ENCODE peak calls at places on chromosomes 7 and 10, in five cellular contexts. O is neural progenitor cell, S is GM23248, X is MM.1S, L is astrocyte. V is an unnamed sample.

GRCh38 chr7:150515752-150516151 is 1.1 kb downstream of the GIMAP7 start:
- DNase-seq in O (no peak), S (no peak), X (no peak), L (no peak), V (peak; percentile 42)

GRCh38 chr7:44065431-44066110 is at the start of gene PGAM2:
- DNase-seq in O (peak; percentile 82), S (peak; percentile 30), X (no peak), L (no peak), V (no peak)

GRCh38 chr10:33238643-33239042 is 95.8 kb downstream of the NRP1 start:
- DNase-seq in O (no peak), S (peak; percentile 91), X (no peak), L (peak; percentile 96), V (no peak)

GRCh38 chr7:36982749-36983148 is 258.5 kb upstream of the AOAH start:
- DNase-seq in O (no peak), S (no peak), X (no peak), L (no peak), V (no peak)

GRCh38 chr7:26583094-26583493 is 281.3 kb downstream of the SKAP2 start:
- DNase-seq in O (no peak), S (no peak), X (no peak), L (no peak), V (no peak)

GRCh38 chr7:44953156-44953555 is 25.7 kb downstream of the MYO1G start:
- DNase-seq in O (no peak), S (no peak), X (no peak), L (no peak), V (no peak)

GRCh38 chr7:2912684-2913439 is 68.8 kb upstream of the GNA12 start:
- DNase-seq in O (no peak), S (no peak), X (no peak), L (no peak), V (no peak)

GRCh38 chr7:953547-954327 is 743 bp downstream of the ADAP1 start:
- DNase-seq in O (peak; percentile 63), S (peak; percentile 57), X (no peak), L (peak; percentile 29), V (no peak)

GRCh38 chr7:47475880-47476227 is 106.1 kb downstream of the TNS3 start:
- DNase-seq in O (no peak), S (no peak), X (peak; percentile 71), L (no peak), V (no peak)

GRCh38 chr7:43915907-43916306 is 9.5 kb upstream of the URGCP start:
- DNase-seq in O (peak; percentile 11), S (no peak), X (no peak), L (no peak), V (no peak)

DNA sequence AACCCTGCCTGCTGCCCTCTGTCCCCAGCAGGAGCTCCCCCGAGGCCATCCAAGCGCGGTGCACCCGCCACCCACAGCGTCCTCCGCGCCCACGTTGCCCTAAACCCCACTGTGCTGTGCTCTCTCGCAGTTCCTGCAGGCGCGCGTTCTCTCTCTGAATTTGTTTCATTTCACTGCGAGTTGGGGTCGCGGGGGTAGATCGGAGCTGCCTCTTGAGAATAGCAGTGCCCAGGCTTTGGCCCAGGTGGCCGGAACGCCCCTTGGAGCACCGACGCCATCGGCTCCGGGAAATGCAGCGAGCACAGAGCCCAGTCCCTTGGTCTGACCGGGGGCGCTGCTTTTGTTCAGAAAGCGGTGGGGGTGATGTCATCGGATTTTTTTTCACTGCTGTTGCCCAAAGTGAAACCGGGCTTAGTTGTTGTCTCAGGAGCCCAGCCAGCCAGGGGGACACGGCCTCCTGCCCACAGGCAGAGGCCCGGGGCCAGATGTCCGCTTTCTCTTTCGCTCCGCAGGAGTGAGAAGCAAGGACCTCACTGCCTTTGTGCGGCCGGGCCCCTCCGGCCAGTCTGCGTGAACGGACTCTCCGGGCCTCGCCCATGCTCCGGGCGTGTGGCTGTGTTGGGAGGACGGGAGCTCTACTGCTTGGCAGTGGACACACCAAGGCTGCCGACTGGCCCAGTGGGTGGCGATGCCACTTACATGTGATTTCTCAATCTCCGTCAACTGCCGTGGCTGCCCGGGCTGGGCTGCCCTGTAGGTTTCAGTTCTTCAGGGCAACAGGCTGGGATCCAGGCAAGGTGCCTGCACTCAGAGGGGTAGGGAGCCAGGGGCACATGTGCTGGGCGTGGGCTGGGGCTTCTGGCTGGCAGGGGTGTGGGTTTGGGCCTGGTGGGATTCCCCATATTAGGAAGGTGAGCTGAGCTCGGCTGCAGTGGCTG is 43.2 kb downstream of the FOXK1 start:
- DNase-seq in O (peak; percentile 73), S (peak; percentile 96), X (peak; percentile 79), L (peak; percentile 92), V (no peak)
- H3K9ac ChIP-seq in O (no peak overlapping the region), S (peak overlapping the region; percentile 93), X (peak overlapping the region; percentile 70), L (peak overlapping the region; percentile 93), V (no peak overlapping the region)

GRCh38 chr7:29806131-29806792 is at the start of gene WIPF3:
- DNase-seq in O (peak; percentile 88), S (peak; percentile 44), X (peak; percentile 33), L (no peak), V (no peak)
- H3K4me3 ChIP-seq in O (peak within 1 kb of the TSS; percentile 86), S (peak within 1 kb of the TSS; percentile 62), X (peak within 1 kb of the TSS; percentile 50), L (peak within 1 kb of the TSS; percentile 28), V (no peak within 1 kb of the TSS)

GRCh38 chr10:63515002-63515763 is 6.0 kb upstream of the REEP3 start:
- DNase-seq in O (peak; percentile 37), S (peak; percentile 50), X (no peak), L (peak; percentile 75), V (peak; percentile 72)
- H3K9ac ChIP-seq in O (no peak overlapping the region), S (peak overlapping the region; percentile 10), X (no peak overlapping the region), L (peak overlapping the region; percentile 58), V (peak overlapping the region; percentile 48)

DNA sequence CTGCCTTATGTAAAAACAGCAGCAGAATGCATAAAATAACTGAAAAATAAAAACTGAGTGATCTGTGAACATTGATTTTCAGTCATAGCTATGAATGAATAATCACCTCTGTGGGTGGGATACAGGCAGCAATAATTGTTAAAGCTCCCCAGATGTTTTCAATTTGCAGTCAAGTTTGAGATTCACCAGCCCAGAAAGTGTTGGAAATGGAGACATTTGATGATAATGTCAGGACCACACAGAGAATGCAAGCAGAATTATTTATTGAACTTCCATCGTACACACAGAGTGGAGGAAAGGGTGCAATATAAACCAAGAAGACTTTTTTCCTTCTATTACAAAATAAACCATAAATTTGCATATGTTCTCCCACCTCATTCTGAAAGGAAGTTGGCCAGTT is 601.7 kb downstream of the ANKRD7 start:
- DNase-seq in O (no peak), S (no peak), X (no peak), L (no peak), V (no peak)
- H3K4me3 ChIP-seq in O (no peak overlapping the region), S (no peak overlapping the region), X (no peak overlapping the region), L (no peak overlapping the region), V (no peak overlapping the region)

GRCh38 chr10:59037506-59037905 is 138.9 kb upstream of the PHYHIPL start:
- DNase-seq in O (no peak), S (no peak), X (no peak), L (no peak), V (no peak)
- H3K9ac ChIP-seq in O (no peak overlapping the region), S (no peak overlapping the region), X (no peak overlapping the region), L (no peak overlapping the region), V (no peak overlapping the region)

GRCh38 chr10:32148864-32149256 is 92.6 kb upstream of the KIF5B start:
- DNase-seq in O (no peak), S (no peak), X (no peak), L (no peak), V (no peak)
- H3K4me3 ChIP-seq in O (no peak overlapping the region), S (peak overlapping the region; percentile 49), X (no peak overlapping the region), L (peak overlapping the region; percentile 32), V (no peak overlapping the region)

GRCh38 chr7:148356303-148356702 is 234.3 kb upstream of the C7orf33 start:
- DNase-seq in O (no peak), S (no peak), X (no peak), L (no peak), V (no peak)
- H3K9ac ChIP-seq in O (no peak overlapping the region), S (no peak overlapping the region), X (no peak overlapping the region), L (no peak overlapping the region), V (no peak overlapping the region)

DNA sequence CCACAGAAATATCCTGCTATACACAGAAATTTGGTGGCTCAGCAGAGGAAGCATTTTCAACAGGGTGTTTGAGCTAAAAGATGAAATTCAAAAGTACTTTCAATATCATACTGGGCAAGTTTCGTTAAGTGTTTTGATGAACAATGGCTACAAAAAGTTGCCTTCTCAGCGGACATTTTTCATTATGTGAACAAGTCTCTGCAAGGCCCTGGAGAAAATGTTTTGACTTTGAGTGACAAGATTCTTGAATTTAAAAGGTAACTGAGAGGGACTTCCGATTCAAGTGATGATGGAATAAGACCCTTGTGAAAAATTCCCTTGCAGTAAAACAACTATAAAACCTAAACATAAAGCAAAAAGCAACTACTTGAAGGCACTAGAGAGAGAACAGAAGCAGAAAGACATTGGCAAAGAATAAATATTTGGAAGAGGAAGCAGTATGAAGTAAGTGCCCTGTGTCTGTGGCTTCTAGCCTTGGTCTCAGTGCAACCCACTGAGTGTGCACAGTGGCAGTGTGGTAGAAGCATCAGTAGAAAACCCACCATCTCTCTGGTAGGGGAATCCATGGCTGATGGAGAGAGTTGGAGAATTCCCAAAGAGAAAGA is 62.5 kb upstream of the NAMPT start:
- DNase-seq in O (no peak), S (no peak), X (peak; percentile 91), L (no peak), V (no peak)
- H3K4me3 ChIP-seq in O (no peak overlapping the region), S (no peak overlapping the region), X (peak overlapping the region; percentile 34), L (no peak overlapping the region), V (no peak overlapping the region)

GRCh38 chr10:70440296-70441160 is 953 bp downstream of the NODAL start:
- DNase-seq in O (peak; percentile 61), S (peak; percentile 32), X (no peak), L (no peak), V (no peak)

GRCh38 chr10:70442332-70442988 is 979 bp upstream of the NODAL start:
- DNase-seq in O (no peak), S (no peak), X (no peak), L (no peak), V (no peak)

GRCh38 chr10:70441161-70441876 is at the start of gene NODAL:
- DNase-seq in O (peak; percentile 44), S (no peak), X (no peak), L (no peak), V (no peak)

GRCh38 chr10:70444613-70445222 is 3.2 kb upstream of the NODAL start:
- DNase-seq in O (no peak), S (no peak), X (no peak), L (no peak), V (no peak)

DNA sequence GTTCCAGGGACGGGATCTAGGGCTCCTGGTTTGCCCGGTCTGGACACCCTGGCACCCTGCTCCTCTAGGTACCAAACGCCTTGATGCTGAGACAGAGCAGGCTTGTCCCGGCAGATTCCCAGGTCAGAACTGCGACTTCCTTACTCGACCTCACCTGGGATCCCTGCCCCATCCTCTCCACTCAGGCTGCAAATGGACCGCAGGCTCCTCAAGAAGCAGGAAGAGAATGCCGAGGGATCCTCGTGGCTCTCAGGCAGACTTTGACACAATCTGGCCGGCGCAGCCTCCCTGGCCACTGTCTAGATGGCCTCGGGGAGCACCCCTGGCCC is 360 bp upstream of the NODAL start:
- DNase-seq in O (peak; percentile 21), S (no peak), X (no peak), L (no peak), V (no peak)
- H3K9ac ChIP-seq in O (no peak overlapping the region), S (no peak overlapping the region), X (no peak overlapping the region), L (no peak overlapping the region), V (no peak overlapping the region)